ENCODE peak calls at places on chromosomes 11 and 22, in ten cellular contexts. B, Y, A, C, F, R, S, T, M and P are unnamed samples.

GRCh38 chr11:45967506-45967905 is 45.0 kb downstream of the LARGE2 start:
- DNase-seq in A (no peak), B (no peak), R (no peak), F (no peak), T (no peak), Y (no peak), M (no peak), S (no peak), C (peak), P (no peak)

GRCh38 chr22:45422237-45422983 is 8.9 kb downstream of the RIBC2 start:
- DNase-seq in B (no peak), T (no peak), F (no peak), S (no peak), C (no peak), A (no peak), R (no peak), M (peak), Y (no peak), P (no peak)

GRCh38 chr11:113859665-113860064 is 15.7 kb downstream of the USP28 start:
- DNase-seq in S (no peak), A (no peak), Y (no peak), T (no peak), C (no peak), R (no peak), M (no peak), B (no peak), F (peak), P (no peak)

GRCh38 chr11:14520902-14521151 is 641 bp upstream of the PSMA1 start:
- DNase-seq in M (no peak), B (no peak), Y (no peak), A (no peak), S (no peak), T (no peak), F (no peak), R (no peak), C (no peak), P (no peak)

GRCh38 chr11:95076416-95076815 is 9.7 kb downstream of the SRSF8 start:
- DNase-seq in C (peak), R (no peak), F (no peak), B (no peak), Y (peak), A (peak), T (peak), M (no peak), S (no peak), P (no peak)

GRCh38 chr11:94933225-94934130 is 39.9 kb downstream of the CWC15 start:
- DNase-seq in Y (peak), M (no peak), F (no peak), T (peak), B (no peak), C (peak), R (no peak), S (no peak), A (no peak), P (no peak)

GRCh38 chr22:42697542-42698013 is 23.1 kb downstream of the A4GALT start:
- DNase-seq in A (no peak), M (no peak), R (no peak), C (peak), B (no peak), F (no peak), S (peak), T (peak), Y (peak), P (no peak)

GRCh38 chr11:2269601-2270321 is 627 bp downstream of the ASCL2 start:
- DNase-seq in R (no peak), C (peak), T (peak), B (peak), M (peak), S (peak), F (peak), Y (peak), A (peak), P (no peak)

GRCh38 chr22:45318558-45319318 is 9.0 kb downstream of the FAM118A start:
- DNase-seq in R (no peak), M (no peak), S (peak), Y (peak), A (peak), T (peak), B (peak), F (peak), C (peak), P (no peak)

GRCh38 chr11:105610796-105611361 is 1.0 kb downstream of the GRIA4 start:
- DNase-seq in T (no peak), R (no peak), B (no peak), C (no peak), F (no peak), A (no peak), M (no peak), Y (no peak), S (no peak), P (no peak)

GRCh38 chr11:61978703-61979661 is 11.5 kb upstream of the FTH1 start:
- DNase-seq in F (no peak), T (no peak), C (peak), S (peak), R (no peak), Y (peak), A (peak), M (peak), B (no peak), P (no peak)

GRCh38 chr11:73186294-73186850 is 31.7 kb upstream of the P2RY2 start:
- DNase-seq in R (no peak), F (no peak), T (no peak), A (peak), B (no peak), Y (no peak), S (peak), C (no peak), M (no peak), P (no peak)

GRCh38 chr11:37718431-37718999 is 1120.5 kb upstream of the RAG2 start:
- DNase-seq in F (no peak), A (no peak), C (no peak), M (no peak), Y (peak), T (no peak), S (peak), B (no peak), R (no peak), P (peak)

GRCh38 chr11:17544181-17544622 is at the start of gene USH1C:
- DNase-seq in F (peak), T (no peak), M (no peak), B (no peak), A (no peak), Y (no peak), R (no peak), C (no peak), S (peak), P (no peak)

GRCh38 chr11:18394928-18395734 is 768 bp downstream of the LDHA start:
- DNase-seq in M (no peak), S (peak), B (no peak), Y (peak), T (peak), C (peak), F (peak), R (no peak), A (peak), P (no peak)

GRCh38 chr11:85737738-85738137 is 51.7 kb upstream of the CCDC89 start:
- DNase-seq in M (no peak), B (no peak), T (no peak), C (no peak), R (no peak), F (no peak), Y (no peak), A (no peak), S (peak), P (no peak)

GRCh38 chr11:47106839-47107520 is 69.7 kb downstream of the ARFGAP2 start:
- DNase-seq in M (no peak), C (no peak), F (no peak), B (no peak), Y (no peak), R (no peak), A (no peak), S (no peak), T (no peak), P (no peak)

GRCh38 chr22:20882855-20883254 is 24.0 kb downstream of the SNAP29 start:
- DNase-seq in R (no peak), S (no peak), C (no peak), A (no peak), Y (no peak), F (no peak), M (no peak), T (no peak), B (no peak), P (no peak)

DNA sequence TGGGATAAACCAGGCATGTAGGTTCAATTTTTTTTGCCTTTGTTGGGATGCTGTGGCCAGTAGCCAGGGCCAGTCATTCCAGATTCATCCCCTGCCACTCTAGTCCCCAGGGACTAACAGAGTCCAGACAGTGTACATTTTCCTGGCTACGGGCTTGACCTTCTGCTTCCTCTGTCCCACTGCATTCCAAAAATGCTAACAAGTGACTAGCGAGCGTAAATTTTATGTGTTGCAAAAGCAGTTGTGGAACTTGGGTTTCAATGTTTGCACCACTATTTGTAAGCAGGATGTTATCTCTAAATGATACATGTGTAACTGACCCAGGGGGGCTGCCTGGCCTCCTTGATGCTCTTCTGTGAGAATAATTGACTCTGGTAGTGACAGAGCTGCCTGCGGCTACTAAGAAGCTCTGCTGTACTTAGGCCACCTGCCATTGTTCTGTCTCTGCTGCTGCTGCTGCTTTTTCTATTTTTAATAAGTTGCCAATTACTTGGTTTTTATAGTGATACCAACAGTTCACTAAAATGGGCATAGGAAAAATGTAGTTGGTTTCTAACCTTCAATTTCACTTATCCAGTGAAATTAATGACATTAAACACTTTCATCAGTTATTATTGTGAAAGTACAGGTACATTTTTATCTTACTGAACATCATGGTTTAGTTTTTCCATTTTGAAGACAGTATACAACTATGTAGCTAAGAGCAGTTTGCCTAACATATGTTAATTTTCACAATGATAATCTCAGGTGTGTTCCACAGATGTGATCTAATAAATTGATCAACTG is 26.8 kb downstream of the TNRC6B start:
- DNase-seq in R (no peak), F (no peak), A (no peak), M (no peak), B (no peak), S (no peak), C (peak), T (peak), Y (peak), P (no peak)
- H3K27ac ChIP-seq in R (peak), F (peak), A (no peak), M (no peak), B (no peak), S (peak), C (no peak), T (no peak), Y (peak), P (no peak)

DNA sequence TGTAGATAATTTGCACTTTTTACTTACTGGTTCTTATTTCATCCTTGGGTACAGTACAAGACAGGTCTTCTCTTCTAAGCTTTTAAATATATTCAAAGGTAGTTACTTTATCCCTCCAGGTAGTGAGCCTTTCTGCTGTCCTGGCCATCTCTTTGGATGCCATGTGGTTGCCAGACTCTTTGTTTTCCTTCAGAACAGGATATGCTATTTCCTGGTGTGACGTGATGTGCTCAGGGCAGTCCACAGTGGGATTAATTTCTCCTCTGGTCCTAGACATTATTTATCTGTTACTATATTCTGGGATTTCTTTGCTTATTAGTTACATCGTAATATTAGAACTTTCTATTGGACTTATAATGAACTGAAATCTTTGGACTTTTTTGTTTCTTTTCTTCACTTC is 63.7 kb downstream of the PPP6R3 start:
- DNase-seq in Y (no peak), T (no peak), M (no peak), A (no peak), S (no peak), R (no peak), B (no peak), C (no peak), F (no peak), P (no peak)
- H3K27ac ChIP-seq in Y (no peak), T (no peak), M (no peak), A (no peak), S (no peak), R (no peak), B (no peak), C (no peak), F (no peak), P (no peak)

GRCh38 chr22:23363683-23364082 is 183.4 kb downstream of the BCR start:
- DNase-seq in T (no peak), R (no peak), B (no peak), F (no peak), Y (no peak), M (no peak), C (no peak), A (no peak), S (no peak), P (no peak)
- H3K27ac ChIP-seq in T (no peak), R (no peak), B (no peak), F (no peak), Y (no peak), M (no peak), C (no peak), A (no peak), S (no peak), P (no peak)

DNA sequence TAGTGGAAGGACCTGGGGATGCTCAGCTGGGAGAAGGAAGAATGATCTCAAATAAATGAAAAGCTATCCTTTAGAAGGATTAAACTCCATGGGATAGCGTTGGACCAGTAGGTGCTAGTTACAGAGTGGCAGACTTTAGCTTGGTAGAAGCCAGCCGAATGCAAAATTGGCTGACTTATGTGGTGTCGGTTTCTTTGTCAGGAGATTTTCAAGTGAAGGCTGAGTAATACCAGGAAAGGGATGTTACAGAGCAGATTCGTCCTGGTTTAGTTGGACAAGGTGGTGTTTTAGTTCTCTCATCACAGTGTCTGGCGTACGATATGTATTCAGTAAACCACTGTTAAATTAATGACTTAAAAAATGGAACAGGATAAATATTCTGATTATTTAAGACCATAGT is 26.0 kb downstream of the FDX1 start:
- DNase-seq in Y (no peak), F (no peak), S (no peak), B (no peak), A (no peak), M (no peak), C (no peak), R (no peak), T (no peak), P (no peak)
- H3K27ac ChIP-seq in Y (no peak), F (no peak), S (no peak), B (no peak), A (no peak), M (no peak), C (no peak), R (no peak), T (no peak), P (no peak)

DNA sequence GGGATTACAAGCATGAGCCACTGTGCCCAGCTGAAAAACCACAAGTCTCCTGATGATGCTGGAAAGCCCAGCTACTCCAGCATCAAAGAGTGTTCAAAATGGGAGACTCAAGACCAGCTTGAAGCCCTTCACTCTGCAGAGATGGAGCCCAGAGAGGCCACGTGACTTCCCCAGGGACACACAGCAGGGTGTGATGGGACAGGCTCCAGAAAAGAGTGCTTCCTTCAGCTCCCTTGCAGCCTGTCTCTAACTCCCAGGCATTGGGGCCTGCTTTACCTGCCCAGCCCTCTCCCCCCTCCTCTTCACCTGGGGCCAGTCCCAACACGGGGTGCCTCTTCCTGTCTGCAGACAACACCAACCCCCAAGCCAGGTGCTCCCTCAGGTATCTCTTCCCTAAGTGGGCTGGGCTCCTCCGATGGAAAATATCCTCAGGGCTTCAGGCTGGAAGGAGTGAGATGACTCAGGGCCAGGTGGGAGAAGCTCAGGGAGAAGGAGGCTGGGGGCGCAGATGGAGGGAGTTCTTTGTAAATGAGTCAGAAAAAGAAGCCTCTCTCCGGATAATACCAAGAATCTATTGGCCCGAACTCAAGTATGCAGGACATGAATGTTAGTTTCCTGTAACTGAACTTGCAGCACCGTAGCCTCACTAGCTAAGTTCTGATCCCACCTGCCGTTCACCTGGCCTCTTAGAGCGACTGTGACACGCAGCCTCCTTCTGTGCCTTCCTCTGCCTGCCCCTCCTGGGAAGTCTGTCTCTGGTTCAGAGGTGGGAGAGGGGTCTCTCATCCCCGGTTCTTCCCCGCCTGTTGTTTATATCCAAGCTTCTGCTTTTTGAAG is 326.6 kb downstream of the MN1 start:
- DNase-seq in F (peak), M (no peak), S (no peak), B (no peak), R (no peak), A (peak), C (peak), Y (peak), T (peak), P (no peak)
- H3K27ac ChIP-seq in F (peak), M (peak), S (no peak), B (no peak), R (peak), A (no peak), C (no peak), Y (no peak), T (peak), P (no peak)

GRCh38 chr11:96331556-96332168 is 11.3 kb downstream of the MAML2 start:
- DNase-seq in A (no peak), M (no peak), F (no peak), S (no peak), R (no peak), Y (no peak), C (no peak), B (no peak), T (no peak), P (no peak)

GRCh38 chr11:96330511-96330859 is 12.5 kb downstream of the MAML2 start:
- DNase-seq in S (no peak), T (no peak), R (no peak), A (no peak), F (no peak), C (no peak), B (no peak), M (no peak), Y (no peak), P (no peak)

GRCh38 chr11:96334219-96334618 is 8.8 kb downstream of the MAML2 start:
- DNase-seq in M (no peak), S (no peak), C (no peak), F (no peak), A (no peak), R (no peak), B (no peak), T (no peak), Y (no peak), P (no peak)

GRCh38 chr11:96333076-96333744 is 9.8 kb downstream of the MAML2 start:
- DNase-seq in C (peak), M (no peak), R (no peak), T (no peak), S (no peak), Y (no peak), A (no peak), B (no peak), F (peak), P (no peak)

DNA sequence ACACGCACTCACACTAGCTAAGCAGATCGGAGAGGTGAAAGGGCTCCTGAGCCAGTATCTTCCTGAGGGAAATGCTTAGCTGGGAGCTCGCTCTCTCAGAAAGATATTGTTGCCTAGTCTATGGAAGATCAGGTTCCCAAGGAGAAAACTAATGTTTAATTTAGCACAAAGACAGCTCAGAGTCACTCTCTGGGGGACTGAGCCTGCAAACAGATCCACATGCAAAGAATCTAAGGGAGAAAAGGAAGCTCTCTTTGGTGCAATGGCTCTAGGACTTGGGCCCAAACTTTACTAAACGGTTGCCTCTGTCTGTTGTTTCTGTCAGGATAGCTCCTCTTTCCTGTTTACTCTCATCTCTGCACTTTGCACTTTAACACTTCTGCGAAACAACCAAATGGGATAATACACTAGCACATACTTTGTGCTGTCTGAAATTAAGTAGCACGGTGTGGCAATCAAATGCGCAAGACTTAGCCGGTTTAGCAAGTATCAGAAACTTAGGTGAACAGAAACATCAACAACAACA is 10.7 kb downstream of the MAML2 start:
- DNase-seq in R (no peak), A (no peak), Y (no peak), F (peak), C (no peak), S (no peak), B (no peak), M (no peak), T (no peak), P (no peak)
- H3K27ac ChIP-seq in R (no peak), A (peak), Y (peak), F (peak), C (peak), S (peak), B (no peak), M (peak), T (peak), P (no peak)

GRCh38 chr11:70834984-70835560 is 417.3 kb downstream of the SHANK2 start:
- DNase-seq in R (no peak), S (no peak), C (no peak), M (no peak), B (no peak), F (no peak), Y (no peak), T (no peak), A (no peak), P (no peak)
- H3K27ac ChIP-seq in R (no peak), S (no peak), C (no peak), M (no peak), B (no peak), F (peak), Y (no peak), T (no peak), A (no peak), P (no peak)

DNA sequence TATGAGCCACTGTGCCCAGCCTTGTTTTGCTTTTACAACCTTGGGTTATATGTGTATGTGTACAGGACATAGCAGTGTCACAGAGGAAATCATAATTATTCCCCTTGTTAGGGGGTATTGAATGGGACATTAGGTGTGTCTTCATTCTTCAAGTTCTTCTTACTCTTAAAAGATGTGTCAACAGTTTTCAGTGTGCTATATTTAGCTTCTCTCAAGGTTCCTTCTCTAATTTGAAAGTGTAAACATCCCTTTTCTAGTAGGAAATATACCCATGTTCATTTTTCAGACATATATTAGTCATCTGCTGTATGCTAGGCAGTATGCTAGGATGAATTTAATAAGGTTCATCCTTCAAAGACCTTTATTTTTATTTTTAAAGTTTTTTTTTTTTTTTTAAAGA is 17.1 kb downstream of the PCF11 start:
- DNase-seq in Y (no peak), B (no peak), A (no peak), C (no peak), F (no peak), S (no peak), M (no peak), T (no peak), R (no peak), P (no peak)
- H3K27ac ChIP-seq in Y (no peak), B (no peak), A (no peak), C (no peak), F (no peak), S (no peak), M (no peak), T (no peak), R (no peak), P (no peak)